ENCODE peak calls at places on chromosomes 5 and 9, in ten cellular contexts. F, G, Y, M, Q, C, L, T, X and I are unnamed samples.

GRCh38 chr5:36688722-36689121 is 82.3 kb downstream of the SLC1A3 start:
- DNase-seq in L (peak), G (no peak), X (no peak), F (no peak), Q (no peak), C (no peak), M (no peak), T (no peak), Y (no peak), I (peak)

GRCh38 chr5:71601222-71602026 is 14.3 kb downstream of the MCCC2 start:
- DNase-seq in M (peak), C (peak), Y (no peak), L (peak), T (peak), Q (peak), G (no peak), X (peak), F (peak), I (peak)

GRCh38 chr9:4665357-4665756 is 923 bp downstream of the SPATA6L start:
- DNase-seq in M (no peak), F (no peak), G (no peak), Q (no peak), L (no peak), C (no peak), X (no peak), Y (no peak), T (no peak), I (no peak)

GRCh38 chr9:86943223-86943870 is 4.0 kb downstream of the GAS1 start:
- DNase-seq in X (peak), Q (no peak), C (peak), F (no peak), G (no peak), T (no peak), Y (no peak), L (no peak), M (no peak), I (no peak)

GRCh38 chr9:20994486-20994885 is 37.0 kb downstream of the HACD4 start:
- DNase-seq in Q (no peak), C (no peak), L (no peak), X (no peak), G (no peak), T (no peak), Y (no peak), M (no peak), F (no peak), I (no peak)

GRCh38 chr5:159877894-159878448 is 38.3 kb upstream of the ADRA1B start:
- DNase-seq in F (no peak), C (peak), L (no peak), Y (no peak), T (no peak), M (no peak), Q (no peak), G (no peak), X (peak), I (no peak)

GRCh38 chr5:33415811-33416354 is 24.9 kb upstream of the TARS1 start:
- DNase-seq in F (no peak), Q (no peak), C (no peak), L (no peak), G (no peak), Y (no peak), T (no peak), M (no peak), X (no peak), I (no peak)

GRCh38 chr5:110371725-110372041 is 354.8 kb downstream of the TMEM232 start:
- DNase-seq in Q (no peak), Y (no peak), X (no peak), M (no peak), T (no peak), C (no peak), G (no peak), F (no peak), L (no peak), I (no peak)

GRCh38 chr5:179980767-179981166 is 73.1 kb upstream of the TBC1D9B start:
- DNase-seq in F (no peak), M (no peak), C (no peak), Y (no peak), Q (no peak), T (no peak), L (no peak), G (no peak), X (no peak), I (no peak)

DNA sequence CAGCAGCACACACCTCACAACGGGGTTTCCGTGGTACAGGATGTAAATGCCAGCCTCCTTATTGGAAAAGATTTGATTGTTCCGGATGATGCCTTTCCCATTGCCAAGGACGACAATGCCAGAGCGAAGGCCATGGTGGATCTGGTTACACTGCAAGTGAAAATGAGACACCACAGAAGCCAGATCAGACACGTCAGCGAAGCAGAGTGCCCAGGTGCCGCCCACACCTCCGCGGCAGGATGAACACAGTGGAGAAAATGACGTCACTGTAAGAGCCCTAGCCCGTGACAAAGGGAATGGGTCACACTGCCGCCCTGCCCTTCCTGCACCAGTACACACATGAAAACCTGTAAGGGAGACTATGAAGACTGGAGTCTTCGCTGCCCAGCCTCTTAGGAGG is 43.4 kb downstream of the POLR1E start:
- DNase-seq in Q (peak), G (peak), T (peak), L (no peak), X (no peak), Y (no peak), C (no peak), M (no peak), F (peak), I (no peak)
- H3K4me3 ChIP-seq in Q (peak), G (peak), T (peak), L (no peak), X (no peak), Y (no peak), C (no peak), M (no peak), F (peak), I (no peak)

GRCh38 chr5:168529361-168530234 is 493 bp downstream of the FBLL1 start:
- DNase-seq in T (no peak), F (no peak), M (no peak), C (peak), Q (no peak), G (no peak), L (no peak), X (no peak), Y (peak), I (no peak)

GRCh38 chr5:168531191-168531590 is 2.1 kb downstream of the FBLL1 start:
- DNase-seq in C (no peak), Y (no peak), F (no peak), G (no peak), T (no peak), Q (no peak), L (no peak), X (no peak), M (no peak), I (no peak)

GRCh38 chr5:168527756-168528295 is 1.3 kb upstream of the FBLL1 start:
- DNase-seq in X (no peak), M (no peak), T (no peak), F (no peak), G (no peak), Y (no peak), L (no peak), Q (no peak), C (no peak), I (no peak)

GRCh38 chr5:168530751-168531150 is 1.6 kb downstream of the FBLL1 start:
- DNase-seq in C (no peak), Q (no peak), F (no peak), X (no peak), G (no peak), L (peak), M (no peak), Y (no peak), T (no peak), I (no peak)

DNA sequence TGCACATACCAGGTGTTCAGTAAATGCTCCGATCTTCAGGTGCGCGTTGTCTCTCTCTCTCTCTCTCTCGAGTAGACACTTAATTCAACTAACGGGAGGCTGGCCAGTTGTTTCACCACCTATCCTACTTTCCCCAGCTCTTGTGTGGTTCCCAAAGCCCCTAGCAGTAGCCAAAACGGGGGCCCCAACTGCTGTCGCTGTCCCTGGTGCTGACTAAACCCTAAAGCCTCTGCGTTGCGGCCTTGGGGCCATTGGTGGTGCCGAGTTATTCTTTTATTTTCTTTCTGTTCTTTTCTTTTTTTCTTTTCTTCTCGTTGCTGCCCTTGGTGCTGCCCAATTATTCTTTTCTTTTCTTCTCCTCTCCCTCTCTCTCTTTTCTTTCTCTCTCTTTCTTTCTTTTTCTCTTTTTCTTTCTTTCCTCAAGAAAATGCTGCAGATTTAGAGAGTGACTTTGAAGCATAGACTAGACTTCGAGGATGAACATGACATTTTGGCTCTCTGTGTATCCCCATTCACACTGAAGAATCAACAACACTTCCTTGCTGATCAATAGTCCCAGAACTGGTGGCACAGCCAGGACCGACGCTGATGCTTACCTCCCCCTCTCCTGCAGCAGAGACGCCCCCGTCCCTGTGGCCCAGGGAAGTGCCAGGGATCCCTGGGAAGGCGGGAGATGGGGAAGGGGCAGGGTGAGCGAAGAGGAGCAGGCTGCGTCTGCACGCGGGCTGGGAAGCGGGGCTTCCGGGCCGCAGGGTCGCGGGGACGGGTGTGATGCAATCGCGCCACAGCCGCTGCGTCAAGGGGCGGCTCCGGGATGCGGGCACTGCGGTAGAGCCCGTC is at the start of gene FBLL1:
- DNase-seq in C (peak), Y (peak), T (peak), L (no peak), Q (no peak), F (no peak), M (no peak), G (no peak), X (no peak), I (no peak)
- H3K4me3 ChIP-seq in C (peak), Y (peak), T (peak), L (no peak), Q (no peak), F (peak), M (peak), G (no peak), X (peak), I (no peak)

GRCh38 chr9:112783551-112783954 is 33.0 kb downstream of the SNX30 start:
- DNase-seq in T (no peak), Y (no peak), M (no peak), L (no peak), G (no peak), C (no peak), X (no peak), Q (no peak), F (no peak), I (no peak)

GRCh38 chr9:112784020-112784788 is 33.6 kb downstream of the SNX30 start:
- DNase-seq in L (no peak), C (no peak), T (no peak), F (no peak), Y (no peak), M (no peak), Q (no peak), X (no peak), G (no peak), I (no peak)

GRCh38 chr9:112782218-112782617 is 31.7 kb downstream of the SNX30 start:
- DNase-seq in G (no peak), T (no peak), F (no peak), L (no peak), X (no peak), Y (no peak), C (no peak), M (no peak), Q (no peak), I (no peak)

GRCh38 chr9:112777914-112778313 is 27.4 kb downstream of the SNX30 start:
- DNase-seq in F (no peak), Y (no peak), G (no peak), L (peak), T (no peak), Q (no peak), C (no peak), X (peak), M (no peak), I (no peak)

DNA sequence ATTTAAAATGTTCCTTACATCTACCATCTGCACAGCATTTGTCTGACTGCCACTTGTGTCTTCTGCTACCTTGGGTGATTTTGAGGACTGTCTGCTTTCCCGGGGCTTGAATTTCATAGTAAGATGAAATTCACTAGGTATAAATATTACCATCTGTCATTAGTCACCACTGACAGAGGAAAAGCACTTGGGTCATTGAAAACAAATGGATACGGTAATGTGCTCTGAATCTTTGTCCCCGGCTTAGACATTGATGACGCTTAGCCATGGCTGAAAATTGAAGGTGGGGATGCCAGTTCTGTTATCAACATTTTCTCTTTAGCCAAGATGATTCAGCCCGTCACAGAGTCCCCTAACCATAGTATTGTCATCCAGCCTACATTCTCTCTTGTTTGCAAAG is 30.1 kb downstream of the SNX30 start:
- DNase-seq in G (no peak), L (no peak), C (no peak), M (no peak), X (no peak), Q (no peak), T (no peak), Y (no peak), F (no peak), I (no peak)
- H3K4me3 ChIP-seq in G (no peak), L (no peak), C (no peak), M (no peak), X (no peak), Q (no peak), T (no peak), Y (no peak), F (no peak), I (no peak)

GRCh38 chr9:22244141-22245011 is 202.2 kb upstream of the DMRTA1 start:
- DNase-seq in L (peak), C (no peak), F (no peak), Y (no peak), G (no peak), X (no peak), T (peak), Q (no peak), M (no peak), I (no peak)
- H3K4me3 ChIP-seq in L (no peak), C (no peak), F (no peak), Y (no peak), G (no peak), X (no peak), T (no peak), Q (no peak), M (no peak), I (no peak)

GRCh38 chr5:142057697-142058056 is 44.9 kb upstream of the GNPDA1 start:
- DNase-seq in L (peak), Q (no peak), T (no peak), X (no peak), C (no peak), G (no peak), M (no peak), Y (no peak), F (no peak), I (no peak)
- H3K4me3 ChIP-seq in L (peak), Q (no peak), T (no peak), X (no peak), C (no peak), G (no peak), M (no peak), Y (no peak), F (no peak), I (no peak)

GRCh38 chr9:123339666-123340414 is 16.2 kb upstream of the CRB2 start:
- DNase-seq in F (no peak), M (no peak), C (no peak), L (peak), Q (no peak), Y (no peak), T (no peak), G (peak), X (no peak), I (peak)

GRCh38 chr9:123336959-123337358 is 19.0 kb upstream of the CRB2 start:
- DNase-seq in Y (no peak), T (no peak), C (no peak), G (no peak), Q (no peak), M (no peak), X (no peak), L (no peak), F (no peak), I (no peak)

GRCh38 chr9:123337971-123338370 is 18.0 kb upstream of the CRB2 start:
- DNase-seq in G (no peak), M (no peak), Y (no peak), C (no peak), Q (no peak), F (no peak), X (no peak), L (no peak), T (no peak), I (no peak)

GRCh38 chr9:123336455-123336854 is 19.5 kb upstream of the CRB2 start:
- DNase-seq in X (no peak), Q (no peak), F (no peak), C (no peak), Y (no peak), T (no peak), G (no peak), L (no peak), M (no peak), I (no peak)

DNA sequence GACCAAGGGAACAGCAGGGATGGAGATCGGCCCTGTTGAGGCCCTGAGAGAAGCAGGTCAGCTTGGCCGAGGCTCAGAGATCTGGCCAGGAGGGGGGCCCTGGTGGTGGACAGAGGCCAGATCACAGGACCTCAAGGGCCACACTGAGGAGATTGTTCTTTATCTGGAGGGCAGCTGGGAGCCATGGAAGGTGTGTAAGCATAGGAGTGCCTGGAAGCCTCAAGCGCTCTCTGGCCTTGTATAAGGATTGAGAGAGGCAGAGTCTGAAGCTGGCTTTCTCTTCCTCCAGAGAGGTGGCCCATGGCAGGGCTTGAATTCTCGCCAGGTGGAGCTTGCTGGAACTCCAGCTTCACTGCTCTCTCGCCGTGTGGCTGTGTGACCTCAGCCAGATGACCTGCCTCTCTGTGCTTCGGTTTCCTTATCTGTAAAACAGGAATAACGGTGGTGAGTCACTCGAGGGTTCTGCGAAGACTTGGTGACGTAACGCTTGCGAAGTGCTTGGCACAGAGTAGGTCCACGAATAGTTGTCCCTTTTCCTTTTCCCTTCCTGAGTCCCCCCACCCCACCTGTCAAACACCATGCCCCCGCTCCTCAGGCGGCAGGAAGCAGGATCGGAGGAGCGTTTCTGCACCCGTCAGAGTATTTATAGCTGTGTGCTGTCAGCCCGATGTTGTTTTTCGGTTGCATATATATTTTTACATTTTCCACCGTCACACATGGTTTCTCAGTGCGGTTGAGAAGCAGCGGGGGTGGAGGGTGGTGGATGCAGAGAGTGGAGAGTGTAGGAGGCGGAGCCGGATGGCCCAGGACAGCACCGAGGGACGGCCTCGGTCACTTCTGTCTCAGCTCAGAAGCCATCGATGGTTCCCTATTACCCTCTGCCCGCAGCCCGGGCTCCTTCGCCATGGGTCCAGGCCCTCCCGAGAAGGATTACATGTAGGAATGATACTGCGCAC is 17.0 kb upstream of the CRB2 start:
- DNase-seq in G (peak), Y (no peak), C (no peak), M (no peak), F (no peak), L (no peak), Q (peak), T (peak), X (no peak), I (no peak)
- H3K4me3 ChIP-seq in G (peak), Y (no peak), C (peak), M (no peak), F (peak), L (no peak), Q (peak), T (peak), X (no peak), I (peak)

GRCh38 chr9:130660326-130660682 is 4.1 kb upstream of the PRDM12 start:
- DNase-seq in X (no peak), T (no peak), F (no peak), C (no peak), M (no peak), Q (no peak), G (no peak), Y (no peak), L (no peak), I (no peak)
- H3K4me3 ChIP-seq in X (peak), T (no peak), F (peak), C (peak), M (peak), Q (no peak), G (no peak), Y (peak), L (no peak), I (no peak)

GRCh38 chr9:9920425-9920824 is 692.4 kb downstream of the PTPRD start:
- DNase-seq in Y (no peak), G (no peak), M (no peak), F (no peak), Q (no peak), X (no peak), C (no peak), L (no peak), T (no peak), I (no peak)
- H3K4me3 ChIP-seq in Y (no peak), G (no peak), M (no peak), F (no peak), Q (no peak), X (no peak), C (no peak), L (no peak), T (no peak), I (no peak)

GRCh38 chr5:168268949-168269943 is 22.2 kb upstream of the WWC1 start:
- DNase-seq in L (peak), G (peak), M (peak), Y (peak), T (peak), C (peak), F (peak), Q (peak), X (peak), I (peak)
- H3K4me3 ChIP-seq in L (peak), G (peak), M (peak), Y (no peak), T (peak), C (no peak), F (peak), Q (no peak), X (peak), I (no peak)

GRCh38 chr5:140357731-140358093 is 2.3 kb upstream of the SLC4A9 start:
- DNase-seq in T (peak), L (peak), F (peak), G (peak), C (peak), Y (peak), Q (peak), M (peak), X (peak), I (peak)
- H3K4me3 ChIP-seq in T (peak), L (peak), F (peak), G (no peak), C (no peak), Y (no peak), Q (no peak), M (peak), X (no peak), I (peak)